ENCODE peak calls at places on chromosome 7, in four cellular contexts. One of them, this sample, is unnamed.

GRCh38 chr7:22109761-22110160 is 164.1 kb upstream of the CDCA7L start:
- DNase-seq in effector memory CD4-positive, alpha-beta T cell: no peak
- DNase-seq in Caki2: no peak
- DNase-seq in NCI-H1105: no peak
- DNase-seq in this sample: peak; percentile 27

GRCh38 chr7:258476-259190 is 31.3 kb upstream of the FOXL3 start:
- DNase-seq in effector memory CD4-positive, alpha-beta T cell: no peak
- DNase-seq in NCI-H1105: no peak
- DNase-seq in Caki2: no peak
- DNase-seq in this sample: no peak

GRCh38 chr7:2698581-2699288 is 10.7 kb downstream of the AMZ1 start:
- DNase-seq in NCI-H1105: no peak
- DNase-seq in effector memory CD4-positive, alpha-beta T cell: peak; percentile 27
- DNase-seq in Caki2: no peak
- DNase-seq in this sample: peak; percentile 85

GRCh38 chr7:130880668-130881067 is 146.7 kb upstream of the KLF14 start:
- DNase-seq in NCI-H1105: no peak
- DNase-seq in effector memory CD4-positive, alpha-beta T cell: no peak
- DNase-seq in Caki2: no peak
- DNase-seq in this sample: no peak

GRCh38 chr7:81871606-81872265 is 101.9 kb upstream of the HGF start:
- DNase-seq in Caki2: no peak
- DNase-seq in effector memory CD4-positive, alpha-beta T cell: no peak
- DNase-seq in NCI-H1105: no peak
- DNase-seq in this sample: no peak

GRCh38 chr7:50212666-50213621 is 91.6 kb upstream of the IKZF1 start:
- DNase-seq in effector memory CD4-positive, alpha-beta T cell: no peak
- DNase-seq in Caki2: no peak
- DNase-seq in NCI-H1105: no peak
- DNase-seq in this sample: no peak

GRCh38 chr7:44309271-44310091 is 15.9 kb downstream of the CAMK2B start:
- DNase-seq in NCI-H1105: no peak
- DNase-seq in Caki2: no peak
- DNase-seq in effector memory CD4-positive, alpha-beta T cell: no peak
- DNase-seq in this sample: peak; percentile 48

GRCh38 chr7:127066974-127067373 is 185.8 kb downstream of the GRM8 start:
- DNase-seq in effector memory CD4-positive, alpha-beta T cell: no peak
- DNase-seq in NCI-H1105: no peak
- DNase-seq in Caki2: peak; percentile 6
- DNase-seq in this sample: peak; percentile 13

GRCh38 chr7:141409911-141410329 is 141.3 kb upstream of the AGK start:
- DNase-seq in NCI-H1105: peak; percentile 84
- DNase-seq in effector memory CD4-positive, alpha-beta T cell: no peak
- DNase-seq in Caki2: no peak
- DNase-seq in this sample: no peak

This sample was measured in SW480.